ENCODE peak calls at places on chromosomes 12 and 14, in nine cellular contexts. One of them, this sample, is unnamed.

GRCh38 chr12:105378821-105379400 is 48.4 kb downstream of the C12orf75 start:
- DNase-seq in aorta: no peak
- DNase-seq in AG04450: no peak
- DNase-seq in activated CD8-positive, alpha-beta T cell treated with anti-CD3 and anti-CD28 coated beads, Interleukin-2, amount 10 ng/mL, durations not matched to agents 7 days and 5 days: no peak
- DNase-seq in HEK293T: no peak
- DNase-seq in NCI-H1092 treated with DMSO at 0.1 percent for 48 hours: peak; percentile 4
- DNase-seq in hepatocyte: no peak
- DNase-seq in fibroblast of mammary gland: peak; percentile 17
- DNase-seq in T-helper 1 cell: no peak
- DNase-seq in this sample: no peak

GRCh38 chr12:118611295-118611694 is 234.9 kb downstream of the SUDS3 start:
- DNase-seq in NCI-H1092 treated with DMSO at 0.1 percent for 48 hours: no peak
- DNase-seq in T-helper 1 cell: no peak
- DNase-seq in HEK293T: no peak
- DNase-seq in aorta: peak; percentile 61
- DNase-seq in AG04450: no peak
- DNase-seq in activated CD8-positive, alpha-beta T cell treated with anti-CD3 and anti-CD28 coated beads, Interleukin-2, amount 10 ng/mL, durations not matched to agents 7 days and 5 days: no peak
- DNase-seq in fibroblast of mammary gland: no peak
- DNase-seq in hepatocyte: no peak
- DNase-seq in this sample: no peak

GRCh38 chr12:46787496-46788055 is 38.2 kb downstream of the SLC38A4 start:
- DNase-seq in T-helper 1 cell: no peak
- DNase-seq in AG04450: no peak
- DNase-seq in NCI-H1092 treated with DMSO at 0.1 percent for 48 hours: no peak
- DNase-seq in hepatocyte: no peak
- DNase-seq in fibroblast of mammary gland: no peak
- DNase-seq in aorta: no peak
- DNase-seq in HEK293T: no peak
- DNase-seq in activated CD8-positive, alpha-beta T cell treated with anti-CD3 and anti-CD28 coated beads, Interleukin-2, amount 10 ng/mL, durations not matched to agents 7 days and 5 days: no peak
- DNase-seq in this sample: no peak

GRCh38 chr12:102962986-102963385 is 5.5 kb downstream of the ASCL1 start:
- DNase-seq in fibroblast of mammary gland: no peak
- DNase-seq in T-helper 1 cell: no peak
- DNase-seq in AG04450: no peak
- DNase-seq in aorta: no peak
- DNase-seq in activated CD8-positive, alpha-beta T cell treated with anti-CD3 and anti-CD28 coated beads, Interleukin-2, amount 10 ng/mL, durations not matched to agents 7 days and 5 days: no peak
- DNase-seq in HEK293T: no peak
- DNase-seq in NCI-H1092 treated with DMSO at 0.1 percent for 48 hours: peak; percentile 40
- DNase-seq in hepatocyte: no peak
- DNase-seq in this sample: no peak

GRCh38 chr12:83843531-83843930 is 1069.1 kb downstream of the SLC6A15 start:
- DNase-seq in fibroblast of mammary gland: peak; percentile 35
- DNase-seq in aorta: no peak
- DNase-seq in hepatocyte: no peak
- DNase-seq in HEK293T: no peak
- DNase-seq in AG04450: no peak
- DNase-seq in activated CD8-positive, alpha-beta T cell treated with anti-CD3 and anti-CD28 coated beads, Interleukin-2, amount 10 ng/mL, durations not matched to agents 7 days and 5 days: no peak
- DNase-seq in NCI-H1092 treated with DMSO at 0.1 percent for 48 hours: no peak
- DNase-seq in T-helper 1 cell: no peak
- DNase-seq in this sample: no peak

GRCh38 chr12:7121324-7121723 is 7.4 kb downstream of the RBP5 start:
- DNase-seq in T-helper 1 cell: no peak
- DNase-seq in aorta: no peak
- DNase-seq in NCI-H1092 treated with DMSO at 0.1 percent for 48 hours: no peak
- DNase-seq in hepatocyte: no peak
- DNase-seq in HEK293T: no peak
- DNase-seq in activated CD8-positive, alpha-beta T cell treated with anti-CD3 and anti-CD28 coated beads, Interleukin-2, amount 10 ng/mL, durations not matched to agents 7 days and 5 days: no peak
- DNase-seq in AG04450: no peak
- DNase-seq in fibroblast of mammary gland: no peak
- DNase-seq in this sample: no peak

GRCh38 chr12:132133952-132134652 is 10.0 kb downstream of the DDX51 start:
- DNase-seq in HEK293T: peak; percentile 28
- DNase-seq in AG04450: no peak
- DNase-seq in activated CD8-positive, alpha-beta T cell treated with anti-CD3 and anti-CD28 coated beads, Interleukin-2, amount 10 ng/mL, durations not matched to agents 7 days and 5 days: no peak
- DNase-seq in hepatocyte: no peak
- DNase-seq in aorta: no peak
- DNase-seq in T-helper 1 cell: no peak
- DNase-seq in fibroblast of mammary gland: no peak
- DNase-seq in NCI-H1092 treated with DMSO at 0.1 percent for 48 hours: peak; percentile 85
- DNase-seq in this sample: no peak

GRCh38 chr12:31797230-31797872 is 68.5 kb upstream of the AMN1 start:
- DNase-seq in hepatocyte: no peak
- DNase-seq in AG04450: no peak
- DNase-seq in HEK293T: no peak
- DNase-seq in T-helper 1 cell: no peak
- DNase-seq in aorta: no peak
- DNase-seq in NCI-H1092 treated with DMSO at 0.1 percent for 48 hours: no peak
- DNase-seq in activated CD8-positive, alpha-beta T cell treated with anti-CD3 and anti-CD28 coated beads, Interleukin-2, amount 10 ng/mL, durations not matched to agents 7 days and 5 days: no peak
- DNase-seq in fibroblast of mammary gland: no peak
- DNase-seq in this sample: no peak

GRCh38 chr12:68264864-68265256 is 11.5 kb upstream of the IL22 start:
- DNase-seq in fibroblast of mammary gland: peak; percentile 55
- DNase-seq in HEK293T: no peak
- DNase-seq in activated CD8-positive, alpha-beta T cell treated with anti-CD3 and anti-CD28 coated beads, Interleukin-2, amount 10 ng/mL, durations not matched to agents 7 days and 5 days: no peak
- DNase-seq in NCI-H1092 treated with DMSO at 0.1 percent for 48 hours: no peak
- DNase-seq in AG04450: no peak
- DNase-seq in aorta: no peak
- DNase-seq in T-helper 1 cell: no peak
- DNase-seq in hepatocyte: no peak
- DNase-seq in this sample: no peak

GRCh38 chr14:45082420-45082819 is 1.5 kb upstream of the PRPF39 start:
- DNase-seq in T-helper 1 cell: no peak
- DNase-seq in HEK293T: no peak
- DNase-seq in fibroblast of mammary gland: no peak
- DNase-seq in activated CD8-positive, alpha-beta T cell treated with anti-CD3 and anti-CD28 coated beads, Interleukin-2, amount 10 ng/mL, durations not matched to agents 7 days and 5 days: no peak
- DNase-seq in AG04450: no peak
- DNase-seq in hepatocyte: no peak
- DNase-seq in aorta: no peak
- DNase-seq in NCI-H1092 treated with DMSO at 0.1 percent for 48 hours: no peak
- DNase-seq in this sample: no peak

GRCh38 chr12:171743-172705 is 41.9 kb downstream of the SLC6A12 start:
- DNase-seq in AG04450: no peak
- DNase-seq in hepatocyte: no peak
- DNase-seq in activated CD8-positive, alpha-beta T cell treated with anti-CD3 and anti-CD28 coated beads, Interleukin-2, amount 10 ng/mL, durations not matched to agents 7 days and 5 days: no peak
- DNase-seq in HEK293T: no peak
- DNase-seq in fibroblast of mammary gland: no peak
- DNase-seq in T-helper 1 cell: no peak
- DNase-seq in NCI-H1092 treated with DMSO at 0.1 percent for 48 hours: no peak
- DNase-seq in aorta: no peak
- DNase-seq in this sample: no peak

GRCh38 chr12:2291182-2291832 is 238.5 kb downstream of the CACNA1C start:
- DNase-seq in T-helper 1 cell: no peak
- DNase-seq in AG04450: no peak
- DNase-seq in hepatocyte: peak; percentile 51
- DNase-seq in fibroblast of mammary gland: peak; percentile 57
- DNase-seq in NCI-H1092 treated with DMSO at 0.1 percent for 48 hours: peak; percentile 52
- DNase-seq in HEK293T: peak; percentile 82
- DNase-seq in aorta: no peak
- DNase-seq in activated CD8-positive, alpha-beta T cell treated with anti-CD3 and anti-CD28 coated beads, Interleukin-2, amount 10 ng/mL, durations not matched to agents 7 days and 5 days: peak; percentile 51
- DNase-seq in this sample: no peak